ENCODE peak calls at places on chromosomes 13 and 19, in eight cellular contexts. One of them, this sample, is unnamed.

GRCh38 chr19:7371001-7371400 is 22.3 kb downstream of the ARHGEF18 start:
- DNase-seq in foreskin fibroblast: no peak
- DNase-seq in AG10803: no peak
- DNase-seq in osteoblast: no peak
- DNase-seq in cardiac fibroblast: no peak
- DNase-seq in mucosa of descending colon: no peak
- DNase-seq in ovary: no peak
- DNase-seq in retinal pigment epithelial cell: no peak
- DNase-seq in this sample: no peak

GRCh38 chr13:54144809-54145208 is 1116.2 kb downstream of the OLFM4 start:
- DNase-seq in retinal pigment epithelial cell: no peak
- DNase-seq in osteoblast: no peak
- DNase-seq in foreskin fibroblast: no peak
- DNase-seq in ovary: no peak
- DNase-seq in AG10803: no peak
- DNase-seq in mucosa of descending colon: no peak
- DNase-seq in cardiac fibroblast: no peak
- DNase-seq in this sample: no peak

GRCh38 chr13:106036870-106037269 is 498.6 kb downstream of the EFNB2 start:
- DNase-seq in osteoblast: no peak
- DNase-seq in retinal pigment epithelial cell: no peak
- DNase-seq in foreskin fibroblast: no peak
- DNase-seq in AG10803: no peak
- DNase-seq in cardiac fibroblast: no peak
- DNase-seq in mucosa of descending colon: no peak
- DNase-seq in ovary: no peak
- DNase-seq in this sample: no peak

GRCh38 chr19:6030214-6030507 is 52.2 kb upstream of the RANBP3 start:
- DNase-seq in AG10803: peak
- DNase-seq in foreskin fibroblast: peak
- DNase-seq in osteoblast: peak
- DNase-seq in retinal pigment epithelial cell: no peak
- DNase-seq in mucosa of descending colon: no peak
- DNase-seq in cardiac fibroblast: peak
- DNase-seq in ovary: no peak
- DNase-seq in this sample: no peak

GRCh38 chr19:3984584-3984907 is 717 bp downstream of the EEF2 start:
- DNase-seq in osteoblast: no peak
- DNase-seq in foreskin fibroblast: no peak
- DNase-seq in ovary: no peak
- DNase-seq in cardiac fibroblast: no peak
- DNase-seq in mucosa of descending colon: no peak
- DNase-seq in retinal pigment epithelial cell: no peak
- DNase-seq in AG10803: no peak
- DNase-seq in this sample: no peak

GRCh38 chr19:4061683-4062575 is 4.8 kb downstream of the ZBTB7A start:
- DNase-seq in osteoblast: no peak
- DNase-seq in mucosa of descending colon: peak
- DNase-seq in retinal pigment epithelial cell: no peak
- DNase-seq in AG10803: no peak
- DNase-seq in foreskin fibroblast: no peak
- DNase-seq in cardiac fibroblast: no peak
- DNase-seq in ovary: peak
- DNase-seq in this sample: no peak

GRCh38 chr19:35994868-35995654 is at the start of gene SDHAF1:
- DNase-seq in cardiac fibroblast: peak
- DNase-seq in retinal pigment epithelial cell: peak
- DNase-seq in mucosa of descending colon: peak
- DNase-seq in AG10803: peak
- DNase-seq in foreskin fibroblast: peak
- DNase-seq in osteoblast: peak
- DNase-seq in ovary: peak
- DNase-seq in this sample: peak

GRCh38 chr19:1261863-1262686 is 7.1 kb upstream of the CIRBP start:
- DNase-seq in mucosa of descending colon: peak
- DNase-seq in osteoblast: peak
- DNase-seq in cardiac fibroblast: peak
- DNase-seq in retinal pigment epithelial cell: no peak
- DNase-seq in AG10803: peak
- DNase-seq in foreskin fibroblast: no peak
- DNase-seq in ovary: peak
- DNase-seq in this sample: no peak

GRCh38 chr19:54287456-54287855 is 6.5 kb upstream of the LILRB2 start:
- DNase-seq in foreskin fibroblast: peak
- DNase-seq in osteoblast: no peak
- DNase-seq in retinal pigment epithelial cell: no peak
- DNase-seq in mucosa of descending colon: no peak
- DNase-seq in cardiac fibroblast: no peak
- DNase-seq in ovary: no peak
- DNase-seq in AG10803: peak
- DNase-seq in this sample: no peak

GRCh38 chr13:30856004-30856790 is 49.9 kb upstream of the MEDAG start:
- DNase-seq in ovary: no peak
- DNase-seq in foreskin fibroblast: no peak
- DNase-seq in cardiac fibroblast: no peak
- DNase-seq in osteoblast: no peak
- DNase-seq in AG10803: no peak
- DNase-seq in retinal pigment epithelial cell: no peak
- DNase-seq in mucosa of descending colon: no peak
- DNase-seq in this sample: no peak

GRCh38 chr13:30855569-30855968 is 50.5 kb upstream of the MEDAG start:
- DNase-seq in ovary: no peak
- DNase-seq in AG10803: no peak
- DNase-seq in osteoblast: no peak
- DNase-seq in cardiac fibroblast: no peak
- DNase-seq in retinal pigment epithelial cell: no peak
- DNase-seq in foreskin fibroblast: no peak
- DNase-seq in mucosa of descending colon: no peak
- DNase-seq in this sample: no peak

GRCh38 chr13:30857636-30858035 is 48.4 kb upstream of the MEDAG start:
- DNase-seq in mucosa of descending colon: no peak
- DNase-seq in foreskin fibroblast: no peak
- DNase-seq in AG10803: no peak
- DNase-seq in ovary: no peak
- DNase-seq in osteoblast: no peak
- DNase-seq in cardiac fibroblast: no peak
- DNase-seq in retinal pigment epithelial cell: no peak
- DNase-seq in this sample: no peak

GRCh38 chr13:30859326-30859725 is 46.7 kb upstream of the MEDAG start:
- DNase-seq in retinal pigment epithelial cell: no peak
- DNase-seq in osteoblast: no peak
- DNase-seq in cardiac fibroblast: no peak
- DNase-seq in mucosa of descending colon: no peak
- DNase-seq in foreskin fibroblast: no peak
- DNase-seq in ovary: no peak
- DNase-seq in AG10803: no peak
- DNase-seq in this sample: no peak

DNA sequence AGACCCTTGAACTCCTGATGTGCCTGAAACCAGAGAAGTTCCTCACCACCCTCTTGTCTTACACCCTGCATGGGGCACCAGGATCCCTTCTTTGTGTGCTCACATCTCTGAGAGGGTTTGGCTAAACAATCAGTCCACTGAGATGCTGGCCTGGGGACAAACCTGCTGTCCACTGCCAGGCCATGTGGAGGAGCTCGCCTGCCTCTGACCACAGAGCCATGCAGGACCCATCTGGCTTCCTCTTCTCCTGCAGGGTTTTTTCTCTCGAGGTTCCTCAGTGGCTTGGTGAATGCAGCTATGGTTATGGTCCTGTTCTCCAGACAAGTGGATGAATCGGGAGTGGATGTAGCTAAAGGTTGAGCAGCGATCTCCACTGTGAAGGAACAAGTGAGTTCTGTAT is 49.1 kb upstream of the MEDAG start:
- DNase-seq in cardiac fibroblast: no peak
- DNase-seq in ovary: no peak
- DNase-seq in foreskin fibroblast: no peak
- DNase-seq in osteoblast: no peak
- DNase-seq in AG10803: peak
- DNase-seq in mucosa of descending colon: no peak
- DNase-seq in retinal pigment epithelial cell: no peak
- DNase-seq in this sample: no peak
- TF ChIP-seq CTCF in cardiac fibroblast: no peak
- TF ChIP-seq CTCF in ovary: no peak
- TF ChIP-seq CTCF in foreskin fibroblast: peak
- TF ChIP-seq CTCF in osteoblast: peak
- TF ChIP-seq CTCF in AG10803: peak
- TF ChIP-seq CTCF in mucosa of descending colon: no peak
- TF ChIP-seq CTCF in retinal pigment epithelial cell: no peak
- TF ChIP-seq CTCF in this sample: no peak

DNA sequence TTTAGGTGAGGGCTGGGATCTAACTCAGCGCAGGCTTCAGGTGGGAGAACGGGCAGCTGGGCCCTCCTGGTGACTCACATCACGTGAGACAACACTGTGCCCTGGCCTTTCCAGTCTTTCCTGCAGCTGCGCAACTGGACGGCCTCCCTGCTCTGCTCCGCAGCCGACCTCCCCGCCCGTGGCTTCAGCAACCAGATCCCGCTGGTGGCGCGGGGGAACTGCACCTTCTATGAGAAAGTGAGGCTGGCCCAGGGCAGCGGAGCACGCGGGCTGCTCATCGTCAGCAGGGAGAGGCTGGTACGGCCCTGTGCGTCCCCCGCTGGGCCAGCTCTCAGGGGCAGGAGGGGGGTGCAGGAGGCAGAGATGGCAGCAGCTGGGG is 8.8 kb downstream of the SPPL2B start:
- DNase-seq in foreskin fibroblast: peak
- DNase-seq in ovary: peak
- DNase-seq in mucosa of descending colon: peak
- DNase-seq in cardiac fibroblast: peak
- DNase-seq in retinal pigment epithelial cell: peak
- DNase-seq in osteoblast: peak
- DNase-seq in AG10803: no peak
- DNase-seq in this sample: peak
- TF ChIP-seq CTCF in foreskin fibroblast: peak
- TF ChIP-seq CTCF in ovary: peak
- TF ChIP-seq CTCF in mucosa of descending colon: no peak
- TF ChIP-seq CTCF in cardiac fibroblast: peak
- TF ChIP-seq CTCF in retinal pigment epithelial cell: peak
- TF ChIP-seq CTCF in osteoblast: no peak
- TF ChIP-seq CTCF in AG10803: no peak
- TF ChIP-seq CTCF in this sample: peak

DNA sequence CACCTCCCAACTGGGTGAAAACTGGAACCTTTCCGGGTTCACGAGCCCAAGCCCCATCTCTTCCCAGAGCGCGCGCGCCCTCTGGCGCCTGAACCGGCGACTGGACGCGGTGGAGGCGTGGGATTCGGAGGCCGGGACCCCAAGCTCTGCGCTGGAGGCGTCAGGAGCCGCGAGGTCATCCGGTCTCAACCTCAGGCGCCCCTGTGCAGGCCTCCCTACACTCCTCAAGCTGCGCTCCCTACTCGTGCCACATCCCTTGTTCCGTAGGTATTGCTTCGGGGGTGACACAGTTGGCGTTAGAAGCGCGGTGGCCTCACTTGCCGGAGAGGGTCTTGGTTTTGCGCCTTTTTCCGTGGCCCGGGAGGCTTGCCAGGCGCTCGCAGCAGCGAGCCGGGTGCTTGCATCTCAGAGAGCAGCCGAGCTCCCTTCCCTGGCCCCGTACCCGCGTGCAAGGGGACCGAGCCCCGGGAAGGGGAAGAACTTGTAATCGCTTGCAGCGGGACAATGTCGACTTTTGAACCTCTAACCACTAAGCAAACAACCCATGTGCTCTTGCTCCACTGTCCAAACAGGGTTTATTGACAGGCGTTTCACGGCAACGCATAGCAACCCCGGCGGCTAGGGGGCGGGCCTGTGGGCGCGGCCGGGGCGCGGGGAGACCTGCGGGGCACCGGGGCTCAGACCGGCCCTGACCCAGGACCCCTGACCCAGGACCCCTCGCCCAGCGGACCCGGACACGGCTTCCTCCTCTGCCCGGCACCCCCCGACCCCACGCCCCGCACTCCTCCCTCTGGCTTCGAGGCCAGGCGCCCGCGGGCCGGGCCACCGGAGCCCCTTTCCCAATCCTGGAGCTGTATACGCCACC is 8.5 kb downstream of the CDX2 start:
- DNase-seq in AG10803: peak
- DNase-seq in retinal pigment epithelial cell: no peak
- DNase-seq in ovary: no peak
- DNase-seq in foreskin fibroblast: no peak
- DNase-seq in mucosa of descending colon: peak
- DNase-seq in osteoblast: peak
- DNase-seq in cardiac fibroblast: peak
- DNase-seq in this sample: peak
- TF ChIP-seq CTCF in AG10803: peak
- TF ChIP-seq CTCF in retinal pigment epithelial cell: peak
- TF ChIP-seq CTCF in ovary: no peak
- TF ChIP-seq CTCF in foreskin fibroblast: no peak
- TF ChIP-seq CTCF in mucosa of descending colon: peak
- TF ChIP-seq CTCF in osteoblast: peak
- TF ChIP-seq CTCF in cardiac fibroblast: peak
- TF ChIP-seq CTCF in this sample: peak

DNA sequence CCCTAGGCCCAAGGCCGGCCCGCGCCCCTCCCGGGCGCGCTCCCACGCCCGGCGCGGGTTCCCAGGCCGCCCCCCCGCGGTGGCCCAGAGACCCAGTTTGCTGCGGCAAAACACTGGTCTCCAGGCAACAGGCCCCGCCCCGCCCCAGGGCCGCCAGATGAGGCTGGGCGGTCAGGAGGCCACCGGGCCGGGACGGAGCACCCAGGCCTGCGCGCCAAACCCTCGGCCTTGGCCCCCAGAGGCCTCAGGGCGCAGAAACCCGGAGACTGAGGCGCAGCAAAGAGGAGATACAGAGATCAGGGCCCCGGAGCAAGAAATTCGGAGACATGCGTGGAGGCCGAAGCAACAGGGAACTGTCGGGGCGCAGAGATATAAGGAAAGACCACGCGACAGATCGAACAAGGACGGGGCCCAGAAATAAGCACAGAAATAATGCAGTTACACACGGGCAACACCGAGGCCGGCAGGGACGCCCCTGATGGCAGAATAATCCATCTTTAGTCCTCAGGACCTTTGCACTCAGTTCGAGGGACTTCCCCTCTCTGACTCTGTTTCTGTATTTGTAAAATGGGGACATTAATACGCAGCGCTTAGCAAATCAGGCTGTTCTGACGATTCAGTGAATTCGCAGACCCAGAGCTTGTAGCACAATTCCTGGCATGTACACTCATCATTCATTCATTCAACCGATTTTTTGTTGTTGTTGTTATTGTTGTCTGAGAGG is 20.8 kb upstream of the ERCC1 start:
- DNase-seq in foreskin fibroblast: peak
- DNase-seq in mucosa of descending colon: peak
- DNase-seq in cardiac fibroblast: peak
- DNase-seq in retinal pigment epithelial cell: no peak
- DNase-seq in osteoblast: peak
- DNase-seq in AG10803: peak
- DNase-seq in ovary: peak
- DNase-seq in this sample: peak
- TF ChIP-seq CTCF in foreskin fibroblast: no peak
- TF ChIP-seq CTCF in mucosa of descending colon: no peak
- TF ChIP-seq CTCF in cardiac fibroblast: no peak
- TF ChIP-seq CTCF in retinal pigment epithelial cell: no peak
- TF ChIP-seq CTCF in osteoblast: no peak
- TF ChIP-seq CTCF in AG10803: no peak
- TF ChIP-seq CTCF in ovary: no peak
- TF ChIP-seq CTCF in this sample: no peak

GRCh38 chr13:95698047-95698749 is 21.3 kb downstream of the DNAJC3 start:
- DNase-seq in retinal pigment epithelial cell: no peak
- DNase-seq in ovary: no peak
- DNase-seq in osteoblast: no peak
- DNase-seq in AG10803: no peak
- DNase-seq in cardiac fibroblast: peak
- DNase-seq in mucosa of descending colon: no peak
- DNase-seq in foreskin fibroblast: no peak
- DNase-seq in this sample: no peak
- TF ChIP-seq CTCF in retinal pigment epithelial cell: peak
- TF ChIP-seq CTCF in ovary: no peak
- TF ChIP-seq CTCF in osteoblast: peak
- TF ChIP-seq CTCF in AG10803: peak
- TF ChIP-seq CTCF in cardiac fibroblast: peak
- TF ChIP-seq CTCF in mucosa of descending colon: no peak
- TF ChIP-seq CTCF in foreskin fibroblast: peak
- TF ChIP-seq CTCF in this sample: peak